ENCODE peak calls at places on chromosomes 3 and 15, in six cellular contexts. D is stomach, T is sigmoid colon, L is K562, O is body of pancreas, V is A549. I is an unnamed sample. For H3K4me1, the result is how much of the 10 kb centered on the place peaks cover.

GRCh38 chr3:170792511-170792910 is 77.5 kb downstream of the RPL22L1 start:
- DNase-seq in D (no peak), T (no peak), L (no peak), O (no peak), V (no peak), I (no peak)

GRCh38 chr3:46849098-46849631 is 14.1 kb downstream of the MYL3 start:
- DNase-seq in D (peak), T (no peak), L (no peak), O (peak), V (no peak), I (no peak)

GRCh38 chr15:63402498-63403253 is 21.0 kb upstream of the CA12 start:
- DNase-seq in D (no peak), T (no peak), L (peak), O (no peak), V (peak), I (no peak)

GRCh38 chr3:53843195-53844177 is 2.7 kb downstream of the CHDH start:
- DNase-seq in D (no peak), T (no peak), L (no peak), O (peak), V (no peak), I (no peak)

GRCh38 chr15:78944202-78944625 is 632 bp downstream of the CTSH start:
- DNase-seq in D (peak), T (no peak), L (no peak), O (peak), V (no peak), I (no peak)

GRCh38 chr3:54188176-54188791 is 65.9 kb downstream of the CACNA2D3 start:
- DNase-seq in D (peak), T (no peak), L (peak), O (peak), V (peak), I (no peak)

GRCh38 chr3:31004025-31004678 is 109.7 kb upstream of the GADL1 start:
- DNase-seq in D (no peak), T (no peak), L (no peak), O (no peak), V (no peak), I (no peak)

GRCh38 chr15:40291088-40291574 is 8.3 kb upstream of the ANKRD63 start:
- DNase-seq in D (peak), T (peak), L (peak), O (peak), V (peak), I (peak)

GRCh38 chr15:88605507-88606436 is 15.4 kb upstream of the AEN start:
- DNase-seq in D (peak), T (no peak), L (peak), O (peak), V (no peak), I (no peak)

GRCh38 chr3:100158877-100159563 is 44.7 kb upstream of the FILIP1L start:
- DNase-seq in D (no peak), T (no peak), L (no peak), O (no peak), V (no peak), I (no peak)

GRCh38 chr3:167837430-167837829 is 101.9 kb downstream of the SERPINI1 start:
- DNase-seq in D (no peak), T (no peak), L (no peak), O (no peak), V (no peak), I (no peak)

GRCh38 chr3:50627407-50628051 is 10.6 kb downstream of the MAPKAPK3 start:
- DNase-seq in D (peak), T (no peak), L (peak), O (no peak), V (peak), I (no peak)

GRCh38 chr15:34726407-34727100 is 28.2 kb downstream of the GJD2 start:
- DNase-seq in D (no peak), T (no peak), L (no peak), O (no peak), V (no peak), I (no peak)

GRCh38 chr3:17055374-17056276 is 170.9 kb downstream of the PLCL2 start:
- DNase-seq in D (no peak), T (no peak), L (no peak), O (no peak), V (no peak), I (no peak)

GRCh38 chr3:72177075-72178050 is 392.4 kb upstream of the PROK2 start:
- DNase-seq in D (peak), T (peak), L (peak), O (peak), V (no peak), I (no peak)

GRCh38 chr3:61562810-61563613 is 1.6 kb downstream of the PTPRG start:
- DNase-seq in D (no peak), T (peak), L (no peak), O (peak), V (peak), I (no peak)

GRCh38 chr3:140922634-140923033 is 19.0 kb upstream of the SLC25A36 start:
- DNase-seq in D (no peak), T (no peak), L (peak), O (no peak), V (peak), I (no peak)

GRCh38 chr15:70017796-70018195 is 79.9 kb downstream of the TLE3 start:
- DNase-seq in D (no peak), T (no peak), L (no peak), O (no peak), V (no peak), I (no peak)

GRCh38 chr3:150269526-150269925 is 138.6 kb upstream of the TSC22D2 start:
- DNase-seq in D (no peak), T (no peak), L (no peak), O (no peak), V (no peak), I (no peak)

GRCh38 chr3:54863366-54863765 is 64.5 kb downstream of the LRTM1 start:
- DNase-seq in D (no peak), T (no peak), L (no peak), O (no peak), V (no peak), I (no peak)

GRCh38 chr3:155420869-155421486 is 127.5 kb upstream of the STRIT1 start:
- DNase-seq in D (no peak), T (no peak), L (no peak), O (no peak), V (no peak), I (no peak)

DNA sequence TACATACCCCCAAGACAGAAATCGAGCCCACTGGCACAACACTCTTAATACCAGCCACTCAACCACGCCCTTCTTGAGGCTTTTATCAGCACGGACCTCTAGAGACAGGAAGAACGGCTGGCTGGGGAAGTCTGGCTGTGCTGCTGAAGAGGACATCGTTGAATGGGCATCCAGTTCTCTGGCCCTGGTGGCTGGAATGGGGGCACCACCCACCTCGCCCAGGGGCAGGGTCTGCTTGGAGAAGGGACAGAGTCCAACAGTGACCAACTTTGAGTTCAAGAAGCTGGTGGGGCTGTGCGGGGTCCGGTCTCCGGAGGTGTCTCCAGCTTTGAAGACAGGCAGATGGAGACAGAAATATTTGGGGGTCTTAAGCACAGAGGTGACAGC is 77.5 kb downstream of the ATP10A start:
- DNase-seq in D (no peak), T (peak), L (no peak), O (no peak), V (no peak), I (no peak)
- TF ChIP-seq CTCF in D (no peak), T (no peak), L (no peak), O (no peak), V (no peak), I (no peak)

GRCh38 chr3:62722344-62722743 is 152.9 kb downstream of the CADPS start:
- DNase-seq in D (no peak), T (no peak), L (no peak), O (no peak), V (no peak), I (no peak)
- H3K4me1 ChIP-seq in D (under half), T (under half), L (under half), O (under half), V (under half), I (under half)

GRCh38 chr15:42273099-42273899 is at the start of the genes GANC and TMEM87A:
- DNase-seq in D (peak), T (peak), L (peak), O (peak), V (peak), I (peak)
- TF ChIP-seq POLR2A in D (no peak), T (peak), L (peak), O (peak), V (peak), I (peak)

DNA sequence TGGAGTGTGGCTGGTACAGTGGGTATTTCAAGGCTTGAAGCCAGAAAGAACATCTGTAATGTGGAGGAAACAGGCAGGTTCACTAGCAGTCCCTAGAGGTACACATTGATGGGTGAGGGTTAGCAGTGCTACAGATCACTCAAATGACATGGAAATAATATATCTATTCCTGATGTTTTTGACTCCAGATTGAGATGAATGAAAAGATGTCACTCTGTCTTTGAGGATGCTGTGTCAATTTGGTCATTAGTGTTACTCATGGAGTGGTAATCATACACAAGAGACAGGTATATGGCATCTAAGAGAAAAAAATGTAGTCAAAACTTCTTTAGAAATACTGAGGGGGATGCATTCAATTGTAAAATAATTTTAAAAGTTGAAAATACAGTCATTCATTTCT is 135.1 kb downstream of the ZIC1 start:
- DNase-seq in D (no peak), T (no peak), L (no peak), O (no peak), V (no peak), I (no peak)
- TF ChIP-seq CTCF in D (no peak), T (no peak), L (no peak), O (no peak), V (no peak), I (no peak)